ENCODE peak calls at places on chromosomes 12 and 14, in eight cellular contexts. L, G, M, V, K, X, B and O are unnamed samples.

GRCh38 chr14:54667026-54667744 is 100.3 kb downstream of the SAMD4A start:
- DNase-seq in B (no peak), K (no peak), L (no peak), G (no peak), X (no peak), V (no peak), M (no peak), O (no peak)

GRCh38 chr12:132444283-132444682 is 45.7 kb upstream of the FBRSL1 start:
- DNase-seq in B (no peak), M (no peak), V (no peak), L (no peak), G (no peak), K (no peak), X (no peak), O (no peak)

GRCh38 chr12:88501976-88502938 is 78.0 kb downstream of the KITLG start:
- DNase-seq in M (no peak), K (peak), G (no peak), V (no peak), X (no peak), L (no peak), B (no peak), O (no peak)

GRCh38 chr14:104048758-104049496 is 36.6 kb upstream of the ASPG start:
- DNase-seq in K (peak), X (no peak), G (no peak), B (no peak), L (no peak), M (no peak), V (peak), O (no peak)

GRCh38 chr12:66861157-66861750 is 182.4 kb upstream of the GRIP1 start:
- DNase-seq in M (peak), B (peak), X (peak), G (peak), K (peak), L (peak), V (peak), O (peak)

GRCh38 chr12:92736605-92737004 is 33.8 kb downstream of the PLEKHG7 start:
- DNase-seq in M (no peak), K (no peak), X (no peak), G (no peak), L (no peak), B (no peak), V (no peak), O (no peak)

GRCh38 chr14:100528962-100529560 is 58.2 kb downstream of the BEGAIN start:
- DNase-seq in V (no peak), G (no peak), K (no peak), M (no peak), L (no peak), B (no peak), X (no peak), O (no peak)

GRCh38 chr14:104436741-104437701 is 142.5 kb upstream of the C14orf180 start:
- DNase-seq in L (no peak), X (peak), K (no peak), V (no peak), M (peak), G (peak), B (peak), O (no peak)

GRCh38 chr14:22887990-22888378 is 5.0 kb downstream of the REM2 start:
- DNase-seq in M (no peak), G (peak), L (no peak), B (no peak), K (no peak), X (no peak), V (no peak), O (no peak)